ENCODE peak calls at places on chromosomes 2 and 18, in five cellular contexts. R, D, U, C and S are unnamed samples.

GRCh38 chr2:197092431-197092830 is 165.9 kb upstream of the PGAP1 start:
- DNase-seq in R (no peak), D (no peak), U (no peak), C (peak; percentile 46), S (peak; percentile 76)

GRCh38 chr2:191612496-191612895 is 65.4 kb upstream of the NABP1 start:
- DNase-seq in R (no peak), D (no peak), U (no peak), C (no peak), S (no peak)

GRCh38 chr2:79876430-79876829 is 363.6 kb downstream of the CTNNA2 start:
- DNase-seq in R (no peak), D (no peak), U (no peak), C (peak; percentile 66), S (no peak)

GRCh38 chr2:127083819-127084503 is 23.0 kb downstream of the BIN1 start:
- DNase-seq in R (peak; percentile 96), D (peak; percentile 74), U (peak; percentile 86), C (no peak), S (peak; percentile 92)

GRCh38 chr2:20588918-20589871 is 61.7 kb downstream of the HS1BP3 start:
- DNase-seq in R (peak; percentile 12), D (peak; percentile 10), U (no peak), C (no peak), S (peak; percentile 4)

GRCh38 chr18:46411862-46412690 is 244.9 kb downstream of the LOXHD1 start:
- DNase-seq in R (peak; percentile 81), D (peak; percentile 39), U (peak; percentile 76), C (peak; percentile 80), S (peak; percentile 86)

GRCh38 chr2:60867848-60868247 is 13.5 kb upstream of the REL start:
- DNase-seq in R (no peak), D (no peak), U (no peak), C (no peak), S (peak; percentile 68)

GRCh38 chr2:54409752-54410151 is 46.4 kb upstream of the SPTBN1 start:
- DNase-seq in R (no peak), D (no peak), U (no peak), C (no peak), S (no peak)

GRCh38 chr2:96815326-96816126 is 542 bp upstream of the CNNM3 start:
- DNase-seq in R (no peak), D (no peak), U (peak; percentile 75), C (peak; percentile 69), S (no peak)

GRCh38 chr2:105150231-105150630 is 91.3 kb upstream of the GPR45 start:
- DNase-seq in R (no peak), D (no peak), U (no peak), C (no peak), S (no peak)

GRCh38 chr18:55119434-55119833 is 160.2 kb upstream of the CCDC68 start:
- DNase-seq in R (no peak), D (no peak), U (no peak), C (no peak), S (no peak)
- H3K27ac ChIP-seq in R (no peak overlapping the region), D (peak overlapping the region; percentile 72), U (no peak overlapping the region), C (no peak overlapping the region), S (no peak overlapping the region)

DNA sequence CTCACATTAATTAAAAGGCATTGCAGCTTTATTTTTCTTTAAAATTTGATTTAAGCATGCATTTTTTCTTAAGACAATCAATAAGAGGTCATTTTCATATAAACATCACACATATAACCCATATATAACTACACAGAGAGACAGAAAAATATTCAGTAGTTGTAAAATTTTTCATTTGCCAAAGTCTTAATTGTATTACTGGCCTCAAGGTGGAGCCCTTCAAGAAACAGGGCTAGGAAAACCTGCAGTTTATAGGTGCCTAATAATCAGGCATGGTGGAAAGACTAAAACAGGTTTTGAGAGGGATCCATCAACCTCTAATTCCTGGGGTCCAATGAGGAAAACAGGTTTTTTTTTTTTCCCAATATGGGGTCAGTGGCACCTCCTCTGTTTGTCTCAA is 71.3 kb upstream of the ZNF804A start:
- DNase-seq in R (no peak), D (no peak), U (no peak), C (no peak), S (no peak)
- H3K4me1 ChIP-seq in R (no peaks in the 10 kb centered on the region), D (no peaks in the 10 kb centered on the region), U (no peaks in the 10 kb centered on the region), C (no peaks in the 10 kb centered on the region), S (no peaks in the 10 kb centered on the region)

DNA sequence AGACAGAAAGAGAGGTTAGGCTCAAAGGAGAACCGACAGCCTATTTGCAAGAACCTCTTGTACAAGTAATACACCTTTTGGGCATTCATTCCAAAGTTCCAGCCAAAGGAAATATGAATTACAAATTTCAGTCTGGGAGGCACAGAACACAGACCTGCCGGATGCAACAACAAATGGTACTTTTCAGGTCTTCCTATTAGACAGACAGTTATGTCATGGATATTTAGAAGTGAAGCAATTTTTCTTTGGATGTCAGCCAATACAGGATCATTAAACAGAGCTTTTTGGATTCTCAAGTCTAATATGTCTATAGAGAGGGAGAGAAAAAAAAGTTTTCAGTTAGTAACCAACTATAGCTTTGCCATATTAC is 1027.9 kb downstream of the TMEM182 start:
- DNase-seq in R (no peak), D (no peak), U (no peak), C (no peak), S (no peak)
- H3K27me3 ChIP-seq in R (no peaks in the 10 kb centered on the region), D (no peaks in the 10 kb centered on the region), U (no peaks in the 10 kb centered on the region), C (no peaks in the 10 kb centered on the region), S (no peaks in the 10 kb centered on the region)

DNA sequence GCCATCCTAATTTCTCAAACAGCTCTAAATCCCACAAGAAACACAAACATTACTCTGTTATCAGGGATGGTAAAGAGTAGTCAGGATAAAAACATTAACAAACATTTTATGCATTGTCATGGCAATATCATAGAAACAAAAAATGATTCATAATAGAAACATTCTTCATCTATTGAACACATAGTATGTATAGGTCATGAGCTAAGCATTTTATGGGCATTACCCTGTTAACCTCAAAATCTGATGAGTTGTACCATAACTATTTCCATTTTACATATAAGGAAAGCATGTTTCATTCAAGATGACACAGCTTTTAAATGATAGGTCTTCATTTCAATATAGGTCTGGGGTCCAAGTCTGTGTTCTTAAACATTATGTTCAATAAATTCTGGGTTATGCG is 344.9 kb downstream of the RND3 start:
- DNase-seq in R (no peak), D (no peak), U (no peak), C (no peak), S (no peak)
- H3K27ac ChIP-seq in R (no peak overlapping the region), D (no peak overlapping the region), U (no peak overlapping the region), C (no peak overlapping the region), S (no peak overlapping the region)